ENCODE peak calls at places on chromosomes 5 and 9, in ten cellular contexts. P is body of pancreas; M is CD4-positive, alpha-beta memory T cell; Q is left ventricle myocardium inferior; Y is lung; B is coronary artery; C is heart left ventricle; E is endodermal cell; U is ascending aorta; F is lower lobe of right lung. G is an unnamed sample.

GRCh38 chr5:157549954-157550549 is 25.5 kb downstream of the ADAM19 start:
- DNase-seq in P (no peak), M (no peak), Q (no peak), Y (no peak), B (no peak), C (no peak), E (no peak), U (no peak), F (no peak), G (no peak)

GRCh38 chr5:17415282-17415681 is 82.7 kb upstream of the TAF11L2 start:
- DNase-seq in P (no peak), M (no peak), Q (no peak), Y (no peak), B (no peak), C (no peak), E (peak), U (no peak), F (no peak), G (no peak)

GRCh38 chr9:93675336-93676150 is 99.2 kb downstream of the PHF2 start:
- DNase-seq in P (no peak), M (no peak), Q (peak), Y (no peak), B (peak), C (peak), E (peak), U (peak), F (peak), G (no peak)

GRCh38 chr9:7212101-7212500 is 454.3 kb downstream of the KDM4C start:
- DNase-seq in P (no peak), M (no peak), Q (no peak), Y (no peak), B (no peak), C (no peak), E (no peak), U (no peak), F (no peak), G (no peak)

GRCh38 chr9:114497220-114497619 is 8.1 kb downstream of the WHRN start:
- DNase-seq in P (no peak), M (no peak), Q (no peak), Y (no peak), B (no peak), C (no peak), E (no peak), U (no peak), F (no peak), G (no peak)

GRCh38 chr5:170113517-170113891 is 7.8 kb downstream of the FOXI1 start:
- DNase-seq in P (no peak), M (no peak), Q (no peak), Y (no peak), B (no peak), C (no peak), E (no peak), U (no peak), F (no peak), G (no peak)

GRCh38 chr5:57478826-57479225 is 3.8 kb downstream of the ACTBL2 start:
- DNase-seq in P (no peak), M (no peak), Q (no peak), Y (no peak), B (no peak), C (no peak), E (no peak), U (no peak), F (no peak), G (no peak)

GRCh38 chr5:88692979-88693932 is 189.7 kb downstream of the MEF2C start:
- DNase-seq in P (no peak), M (no peak), Q (no peak), Y (no peak), B (no peak), C (no peak), E (peak), U (no peak), F (no peak), G (no peak)

GRCh38 chr5:140631831-140632365 is 1.1 kb downstream of the CD14 start:
- DNase-seq in P (peak), M (peak), Q (no peak), Y (peak), B (no peak), C (peak), E (no peak), U (no peak), F (no peak), G (no peak)

GRCh38 chr5:103211858-103212500 is 46.6 kb upstream of the MACIR start:
- DNase-seq in P (no peak), M (peak), Q (no peak), Y (no peak), B (no peak), C (no peak), E (no peak), U (no peak), F (no peak), G (no peak)

GRCh38 chr9:12185856-12186255 is 507.3 kb upstream of the TYRP1 start:
- DNase-seq in P (no peak), M (no peak), Q (no peak), Y (no peak), B (no peak), C (no peak), E (no peak), U (no peak), F (no peak), G (no peak)

GRCh38 chr5:1542011-1542410 is 18.3 kb upstream of the LPCAT1 start:
- DNase-seq in P (no peak), M (no peak), Q (no peak), Y (peak), B (no peak), C (peak), E (no peak), U (peak), F (no peak), G (no peak)

GRCh38 chr5:132426525-132427138 is 57.1 kb downstream of the SLC22A5 start:
- DNase-seq in P (peak), M (peak), Q (peak), Y (peak), B (peak), C (peak), E (peak), U (peak), F (peak), G (peak)

GRCh38 chr9:121463026-121463827 is 36.4 kb downstream of the GGTA1 start:
- DNase-seq in P (peak), M (no peak), Q (peak), Y (peak), B (peak), C (peak), E (peak), U (peak), F (peak), G (no peak)

GRCh38 chr5:117455236-117456233 is 880.9 kb upstream of the SEMA6A start:
- DNase-seq in P (peak), M (no peak), Q (no peak), Y (no peak), B (no peak), C (no peak), E (peak), U (no peak), F (peak), G (no peak)

GRCh38 chr9:89928106-89928505 is 323.3 kb downstream of the GADD45G start:
- DNase-seq in P (no peak), M (no peak), Q (no peak), Y (no peak), B (no peak), C (no peak), E (peak), U (no peak), F (no peak), G (no peak)

GRCh38 chr5:175434800-175435199 is 9.2 kb downstream of the DRD1 start:
- DNase-seq in P (no peak), M (no peak), Q (no peak), Y (no peak), B (no peak), C (no peak), E (peak), U (no peak), F (no peak), G (no peak)
- H3K4me3 ChIP-seq in P (no peak), M (no peak), Q (no peak), Y (no peak), B (no peak), C (no peak), E (no peak), U (no peak), F (no peak), G (no peak)

DNA sequence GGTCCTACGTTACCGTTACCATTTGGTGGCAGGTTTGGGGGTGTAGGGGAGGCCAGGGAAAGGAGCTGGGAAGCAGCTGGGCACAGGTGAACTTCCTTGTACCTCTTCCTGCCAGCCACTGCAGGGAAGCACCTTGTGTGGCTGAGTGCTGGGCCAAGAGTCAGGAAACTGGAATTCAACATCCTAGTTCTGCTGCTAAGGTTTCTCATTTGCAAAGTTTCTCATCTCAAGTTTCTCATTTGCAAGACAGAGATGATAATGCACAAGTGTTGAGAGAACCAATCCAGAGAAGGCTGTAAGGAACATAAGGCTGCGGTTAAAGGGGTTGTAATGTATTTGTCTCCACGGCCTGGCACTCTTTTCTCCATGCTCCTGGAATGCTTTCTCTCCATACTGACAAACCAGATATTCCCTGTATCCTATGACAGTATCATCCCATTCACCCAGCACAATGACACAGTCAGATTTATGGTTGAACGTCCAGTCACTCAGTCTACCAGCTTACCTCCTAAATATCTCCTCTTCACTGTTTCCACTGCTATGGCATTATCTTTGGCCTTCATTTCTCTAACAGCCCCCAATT is 33.6 kb upstream of the LARP1 start:
- DNase-seq in P (no peak), M (no peak), Q (no peak), Y (no peak), B (no peak), C (no peak), E (peak), U (no peak), F (no peak), G (no peak)
- H3K27ac ChIP-seq in P (no peak), M (no peak), Q (no peak), Y (no peak), B (no peak), C (no peak), E (no peak), U (no peak), F (no peak), G (no peak)

GRCh38 chr5:172641359-172642045 is 439 bp downstream of the NEURL1B start:
- DNase-seq in P (no peak), M (no peak), Q (peak), Y (no peak), B (no peak), C (peak), E (no peak), U (no peak), F (no peak), G (no peak)

GRCh38 chr5:172642926-172643325 is 1.9 kb downstream of the NEURL1B start:
- DNase-seq in P (no peak), M (no peak), Q (no peak), Y (no peak), B (no peak), C (no peak), E (no peak), U (no peak), F (no peak), G (no peak)

GRCh38 chr5:172640822-172641358 is at the start of gene NEURL1B:
- DNase-seq in P (peak), M (peak), Q (peak), Y (no peak), B (no peak), C (peak), E (peak), U (peak), F (peak), G (no peak)

GRCh38 chr5:172642511-172642910 is 1.4 kb downstream of the NEURL1B start:
- DNase-seq in P (no peak), M (no peak), Q (no peak), Y (no peak), B (no peak), C (no peak), E (no peak), U (no peak), F (no peak), G (no peak)

DNA sequence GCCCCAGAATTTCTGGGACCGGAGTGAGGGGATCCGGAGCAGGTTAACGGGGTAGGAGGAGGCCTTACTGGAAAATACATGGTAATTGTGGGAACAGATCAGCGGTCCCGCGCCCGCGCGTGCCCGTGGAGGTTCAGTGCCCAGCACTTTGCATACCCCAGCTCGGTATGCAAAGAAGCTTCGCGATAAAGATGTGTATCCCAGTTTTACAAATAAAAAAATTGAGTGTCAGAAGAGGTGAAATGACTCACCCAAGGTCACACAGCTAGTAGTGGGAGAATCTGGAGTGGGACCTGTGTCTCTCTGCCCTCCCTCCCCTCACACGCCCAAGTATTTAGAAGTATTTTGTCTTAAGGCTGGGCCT is 965 bp downstream of the NEURL1B start:
- DNase-seq in P (no peak), M (no peak), Q (no peak), Y (no peak), B (no peak), C (no peak), E (no peak), U (no peak), F (no peak), G (no peak)
- H3K4me3 ChIP-seq in P (no peak), M (no peak), Q (peak), Y (peak), B (peak), C (peak), E (peak), U (peak), F (peak), G (peak)

DNA sequence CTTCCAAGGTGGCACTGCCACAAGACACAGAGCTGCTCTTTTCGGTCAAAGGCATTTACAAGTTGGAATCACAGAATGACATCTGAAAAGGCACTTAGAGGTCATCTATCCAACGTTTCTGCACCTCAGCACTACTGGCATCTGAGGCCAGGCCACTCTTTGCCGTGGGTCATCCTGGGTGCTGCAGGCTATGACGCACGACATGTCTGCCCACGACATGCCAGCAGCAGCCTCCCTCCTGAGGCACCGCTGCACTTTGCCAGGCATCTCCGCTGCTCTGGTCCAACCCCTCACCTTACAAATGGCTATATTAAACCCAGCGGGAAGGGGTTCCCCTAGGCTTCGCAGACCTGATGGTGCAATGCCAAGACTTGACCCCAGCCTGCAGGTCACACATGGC is 8.1 kb downstream of the SURF4 start:
- DNase-seq in P (no peak), M (no peak), Q (no peak), Y (no peak), B (no peak), C (no peak), E (no peak), U (no peak), F (no peak), G (no peak)
- H3K27ac ChIP-seq in P (peak), M (peak), Q (no peak), Y (no peak), B (no peak), C (no peak), E (no peak), U (no peak), F (no peak), G (no peak)

DNA sequence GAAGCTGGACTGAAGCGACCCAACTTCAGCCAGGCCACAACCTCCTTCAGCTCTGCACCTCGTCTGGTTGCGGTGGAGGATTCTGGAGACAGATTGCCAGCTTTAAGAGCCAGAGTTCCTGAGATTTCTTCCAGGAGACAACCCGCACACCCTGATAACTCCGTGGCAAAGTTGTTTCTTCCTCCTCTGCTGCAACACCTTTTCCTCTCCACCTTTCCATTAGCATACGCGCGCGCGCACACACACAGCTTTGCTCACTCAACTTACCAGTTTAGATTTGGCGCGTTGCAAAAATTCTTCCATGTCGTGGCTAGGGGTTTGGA is 292 bp downstream of the PRUNE2 start:
- DNase-seq in P (peak), M (no peak), Q (no peak), Y (no peak), B (no peak), C (no peak), E (no peak), U (no peak), F (no peak), G (no peak)
- H3K4me3 ChIP-seq in P (peak), M (no peak), Q (peak), Y (peak), B (peak), C (peak), E (peak), U (peak), F (peak), G (peak)

GRCh38 chr5:30099634-30100033 is 1093.9 kb upstream of the CDH6 start:
- DNase-seq in P (no peak), M (no peak), Q (no peak), Y (no peak), B (no peak), C (no peak), E (no peak), U (no peak), F (no peak), G (no peak)

GRCh38 chr5:30100148-30100547 is 1093.3 kb upstream of the CDH6 start:
- DNase-seq in P (no peak), M (no peak), Q (no peak), Y (no peak), B (no peak), C (no peak), E (no peak), U (no peak), F (no peak), G (no peak)

GRCh38 chr5:30103056-30104020 is 1090.1 kb upstream of the CDH6 start:
- DNase-seq in P (no peak), M (no peak), Q (no peak), Y (no peak), B (no peak), C (no peak), E (no peak), U (no peak), F (no peak), G (no peak)

GRCh38 chr5:30100929-30101328 is 1092.6 kb upstream of the CDH6 start:
- DNase-seq in P (no peak), M (no peak), Q (no peak), Y (no peak), B (no peak), C (no peak), E (no peak), U (no peak), F (no peak), G (no peak)

DNA sequence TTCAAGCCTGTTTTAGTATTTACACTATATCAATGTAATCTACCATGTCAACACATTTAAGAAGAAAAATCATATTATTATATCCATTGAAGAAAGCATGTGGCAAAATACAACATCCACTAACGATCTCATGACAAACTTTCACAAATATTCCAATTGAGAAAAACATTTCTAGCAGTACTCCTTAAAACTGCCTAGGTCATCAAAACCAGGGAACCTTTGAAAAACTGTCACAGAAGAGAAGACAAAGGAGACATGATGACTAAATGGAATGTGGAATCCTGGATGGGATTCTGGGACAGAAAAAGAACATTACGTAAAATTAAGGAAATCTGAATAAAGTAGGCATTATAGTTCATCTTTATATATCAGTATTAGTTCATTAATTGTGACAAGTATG is 1091.3 kb upstream of the CDH6 start:
- DNase-seq in P (no peak), M (no peak), Q (no peak), Y (no peak), B (no peak), C (no peak), E (no peak), U (no peak), F (no peak), G (no peak)
- H3K27ac ChIP-seq in P (no peak), M (no peak), Q (no peak), Y (no peak), B (no peak), C (no peak), E (no peak), U (no peak), F (no peak), G (no peak)

DNA sequence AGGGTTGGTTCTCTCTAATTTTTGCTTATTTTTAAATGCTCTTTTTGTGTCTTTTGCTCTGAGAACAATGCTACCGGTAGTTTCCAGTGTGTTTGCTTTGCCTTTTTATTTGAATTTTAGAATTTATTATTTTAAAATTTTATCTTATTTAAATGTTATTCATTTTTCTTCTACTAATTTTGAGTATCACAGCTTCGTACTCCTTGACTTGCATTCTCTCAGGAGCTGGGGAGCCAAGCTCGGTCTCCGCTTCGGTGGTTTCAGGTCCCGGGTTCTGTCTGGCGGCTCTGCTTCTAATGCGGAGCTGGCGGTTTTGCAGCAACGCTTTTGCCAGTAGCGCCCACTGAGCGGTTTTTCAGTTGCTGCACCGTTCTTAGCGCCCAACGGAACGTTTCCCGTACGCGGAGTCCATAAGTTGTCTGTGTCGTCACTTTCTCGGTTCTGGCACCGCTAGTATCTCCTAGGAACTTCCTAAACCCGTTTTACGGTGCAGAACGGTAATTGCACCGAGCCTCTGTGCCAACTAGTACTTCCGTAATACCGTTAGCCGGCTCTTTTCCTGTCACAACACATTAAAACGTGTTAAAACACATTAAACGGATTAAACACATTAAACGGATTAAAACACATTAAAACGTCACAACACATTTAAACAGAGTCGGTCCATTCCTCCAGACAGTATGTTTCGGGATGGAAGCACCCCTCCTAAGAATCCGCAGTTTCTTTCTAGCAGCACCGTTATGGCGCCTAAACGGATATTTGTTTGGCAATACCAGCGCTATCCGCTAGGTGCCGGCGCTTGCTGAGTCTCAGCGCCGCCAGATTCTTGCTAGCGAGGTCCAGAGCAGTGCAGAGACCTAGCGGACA is 45.6 kb downstream of the ANXA2R start:
- DNase-seq in P (peak), M (peak), Q (peak), Y (peak), B (peak), C (peak), E (peak), U (peak), F (peak), G (no peak)
- H3K4me3 ChIP-seq in P (no peak), M (peak), Q (peak), Y (no peak), B (peak), C (peak), E (peak), U (peak), F (peak), G (peak)

GRCh38 chr9:20406344-20406743 is 216.0 kb downstream of the MLLT3 start:
- DNase-seq in P (no peak), M (no peak), Q (no peak), Y (no peak), B (no peak), C (no peak), E (no peak), U (no peak), F (no peak), G (no peak)

GRCh38 chr9:20403346-20403745 is 219.0 kb downstream of the MLLT3 start:
- DNase-seq in P (no peak), M (peak), Q (no peak), Y (no peak), B (no peak), C (no peak), E (no peak), U (no peak), F (no peak), G (no peak)

GRCh38 chr9:20404192-20404813 is 218.0 kb downstream of the MLLT3 start:
- DNase-seq in P (no peak), M (no peak), Q (no peak), Y (no peak), B (no peak), C (no peak), E (no peak), U (no peak), F (no peak), G (no peak)

GRCh38 chr9:20407013-20407412 is 215.3 kb downstream of the MLLT3 start:
- DNase-seq in P (no peak), M (no peak), Q (no peak), Y (no peak), B (no peak), C (no peak), E (no peak), U (no peak), F (no peak), G (no peak)

GRCh38 chr9:20405086-20405485 is 217.2 kb downstream of the MLLT3 start:
- DNase-seq in P (no peak), M (no peak), Q (no peak), Y (no peak), B (no peak), C (no peak), E (no peak), U (no peak), F (no peak), G (no peak)
- H3K27ac ChIP-seq in P (no peak), M (no peak), Q (no peak), Y (no peak), B (no peak), C (no peak), E (no peak), U (no peak), F (no peak), G (no peak)

G was measured in thoracic aorta.